ENCODE peak calls at places on chromosomes 13 and 19, in nine cellular contexts. N, O, K, S, L, I, H, E and T are unnamed samples.
A peak's percentile ranks its signal among the peaks of the same experiment; 100 is the strongest.

GRCh38 chr13:40161008-40161694 is 505.3 kb downstream of the FOXO1 start:
- DNase-seq in O (no peak), L (no peak), N (no peak), K (no peak), E (no peak), H (no peak), S (no peak), I (no peak), T (no peak)

GRCh38 chr13:41216160-41216559 is 21.8 kb upstream of the KBTBD7 start:
- DNase-seq in I (peak; percentile 8), L (no peak), K (no peak), E (no peak), O (no peak), N (no peak), H (no peak), S (no peak), T (no peak)

GRCh38 chr13:94061316-94061715 is 418.2 kb downstream of the DCT start:
- DNase-seq in H (no peak), N (no peak), S (no peak), E (no peak), I (no peak), K (peak; percentile 48), L (no peak), O (no peak), T (no peak)

GRCh38 chr13:27076411-27076810 is 95.2 kb downstream of the USP12 start:
- DNase-seq in E (no peak), O (no peak), I (no peak), S (no peak), H (no peak), K (no peak), N (no peak), L (no peak), T (no peak)

GRCh38 chr13:37561031-37561430 is 37.5 kb downstream of the POSTN start:
- DNase-seq in S (no peak), I (no peak), N (no peak), L (no peak), K (no peak), E (no peak), O (no peak), H (no peak), T (no peak)

GRCh38 chr13:57128909-57129308 is 11.8 kb upstream of the PRR20A start:
- DNase-seq in K (no peak), N (no peak), O (no peak), H (no peak), I (no peak), E (no peak), S (no peak), L (no peak), T (no peak)

GRCh38 chr19:41869374-41869955 is 7.6 kb upstream of the CD79A start:
- DNase-seq in L (no peak), K (no peak), E (no peak), S (no peak), H (no peak), N (no peak), O (no peak), I (no peak), T (no peak)

GRCh38 chr13:84096221-84096620 is 213.9 kb upstream of the SLITRK1 start:
- DNase-seq in I (no peak), L (no peak), N (no peak), S (no peak), K (no peak), H (no peak), E (no peak), O (no peak), T (no peak)

GRCh38 chr19:49097453-49098288 is 12.4 kb downstream of the SNRNP70 start:
- DNase-seq in O (peak; percentile 80), S (no peak), I (peak; percentile 48), L (peak; percentile 82), H (peak; percentile 52), K (peak; percentile 47), E (peak; percentile 52), N (peak; percentile 61), T (peak; percentile 68)

GRCh38 chr13:62387642-62388041 is 972.0 kb upstream of the PCDH20 start:
- DNase-seq in H (no peak), L (no peak), O (no peak), I (no peak), S (no peak), N (no peak), K (peak; percentile 2), E (no peak), T (no peak)

GRCh38 chr19:33193864-33194362 is at the start of gene LRP3:
- DNase-seq in H (no peak), I (no peak), N (no peak), E (no peak), S (peak; percentile 79), K (no peak), L (no peak), O (no peak), T (no peak)

GRCh38 chr13:96707146-96707545 is 287.1 kb downstream of the OXGR1 start:
- DNase-seq in S (no peak), N (no peak), H (no peak), L (no peak), K (no peak), E (no peak), O (no peak), I (no peak), T (no peak)

GRCh38 chr19:16825312-16826168 is 3.7 kb upstream of the SIN3B start:
- DNase-seq in L (no peak), O (no peak), I (peak; percentile 78), N (no peak), S (peak; percentile 78), K (no peak), H (peak; percentile 60), E (no peak), T (no peak)

GRCh38 chr19:2227415-2228156 is 8.5 kb downstream of the PLEKHJ1 start:
- DNase-seq in H (peak; percentile 30), K (no peak), O (no peak), I (no peak), E (no peak), S (no peak), L (peak; percentile 61), N (no peak), T (peak; percentile 62)

GRCh38 chr13:31967155-31967554 is 64.4 kb upstream of the FRY start:
- DNase-seq in E (no peak), N (no peak), I (no peak), L (no peak), K (no peak), O (no peak), H (no peak), S (no peak), T (no peak)

GRCh38 chr19:29636553-29637325 is 28.5 kb upstream of the PLEKHF1 start:
- DNase-seq in N (no peak), O (no peak), K (no peak), L (no peak), H (no peak), E (no peak), I (no peak), S (no peak), T (no peak)

GRCh38 chr19:48203227-48203793 is 32.8 kb downstream of the ZSWIM9 start:
- DNase-seq in H (no peak), K (no peak), I (no peak), O (peak; percentile 57), S (no peak), N (no peak), E (no peak), L (no peak), T (no peak)

GRCh38 chr19:11195169-11195568 is 2.2 kb downstream of the KANK2 start:
- DNase-seq in K (no peak), H (no peak), E (no peak), S (no peak), L (no peak), N (no peak), I (no peak), O (no peak), T (no peak)

GRCh38 chr13:64234255-64234654 is 2818.6 kb upstream of the PCDH20 start:
- DNase-seq in O (no peak), H (no peak), K (no peak), I (peak; percentile 73), L (no peak), N (no peak), E (no peak), S (no peak), T (no peak)

GRCh38 chr13:110463876-110464510 is 97.5 kb downstream of the RAB20 start:
- DNase-seq in H (no peak), O (no peak), S (no peak), L (no peak), E (no peak), N (no peak), K (peak; percentile 11), I (no peak), T (peak; percentile 84)

GRCh38 chr19:9968820-9969687 is 32.7 kb upstream of the OLFM2 start:
- DNase-seq in L (no peak), S (no peak), H (no peak), O (no peak), N (no peak), K (no peak), I (no peak), E (no peak), T (no peak)

GRCh38 chr19:2087621-2088100 is 8.5 kb downstream of the MOB3A start:
- DNase-seq in H (peak; percentile 46), K (no peak), N (no peak), S (no peak), I (no peak), E (no peak), O (no peak), L (peak; percentile 58), T (no peak)

GRCh38 chr19:8363803-8364771 is at the start of gene ANGPTL4:
- DNase-seq in H (peak; percentile 74), S (peak; percentile 91), K (peak; percentile 47), O (no peak), I (no peak), N (peak; percentile 20), E (no peak), L (peak; percentile 62), T (no peak)

GRCh38 chr19:9251236-9251635 is 506 bp downstream of the OR7E24 start:
- DNase-seq in E (no peak), I (no peak), K (no peak), H (no peak), L (no peak), S (no peak), O (no peak), N (no peak), T (no peak)

GRCh38 chr13:46179576-46180368 is 2.2 kb downstream of the LCP1 start:
- DNase-seq in O (no peak), I (no peak), L (no peak), S (no peak), N (peak; percentile 72), H (peak; percentile 70), K (no peak), E (peak; percentile 77), T (peak; percentile 73)

GRCh38 chr13:23480324-23480723 is 46.8 kb upstream of the SACS start:
- DNase-seq in O (no peak), N (no peak), K (no peak), S (no peak), I (no peak), E (no peak), L (no peak), H (no peak), T (no peak)

GRCh38 chr19:51514866-51515481 is 13.4 kb upstream of the SIGLEC12 start:
- DNase-seq in I (peak; percentile 20), E (no peak), N (no peak), S (no peak), O (peak; percentile 10), K (peak; percentile 22), H (no peak), L (peak; percentile 63), T (no peak)

GRCh38 chr13:44739120-44739519 is 163.0 kb upstream of the TSC22D1 start:
- DNase-seq in E (no peak), K (no peak), N (no peak), S (no peak), I (no peak), O (no peak), H (no peak), L (no peak), T (no peak)

GRCh38 chr19:50721441-50722137 is 1.6 kb upstream of the CLEC11A start:
- DNase-seq in L (no peak), S (no peak), O (no peak), E (no peak), I (no peak), K (no peak), H (no peak), N (no peak), T (no peak)

GRCh38 chr13:112752711-112753541 is 63.1 kb downstream of the ATP11A start:
- DNase-seq in K (no peak), S (no peak), O (no peak), I (no peak), N (no peak), L (no peak), H (no peak), E (no peak), T (no peak)

GRCh38 chr19:3176715-3177501 is 1.7 kb upstream of the S1PR4 start:
- DNase-seq in H (no peak), K (no peak), S (peak; percentile 62), E (peak; percentile 55), L (no peak), O (no peak), N (peak; percentile 39), I (no peak), T (peak; percentile 88)